ENCODE peak calls at places on chromosomes 6 and 20, in ten cellular contexts. One of them, this sample, is unnamed.

GRCh38 chr20:2900845-2901592 is 27.7 kb downstream of the PTPRA start:
- DNase-seq in sigmoid colon: no peak
- DNase-seq in Peyer's patch: no peak
- DNase-seq in A549: no peak
- DNase-seq in IMR-90: no peak
- DNase-seq in stomach: no peak
- DNase-seq in adrenal gland: no peak
- DNase-seq in tibial nerve: no peak
- DNase-seq in ovary: no peak
- DNase-seq in right lobe of liver: no peak
- DNase-seq in this sample: no peak

GRCh38 chr6:36656441-36656840 is 22.1 kb upstream of the CDKN1A start:
- DNase-seq in sigmoid colon: no peak
- DNase-seq in Peyer's patch: no peak
- DNase-seq in A549: no peak
- DNase-seq in IMR-90: no peak
- DNase-seq in stomach: no peak
- DNase-seq in adrenal gland: no peak
- DNase-seq in tibial nerve: no peak
- DNase-seq in ovary: no peak
- DNase-seq in right lobe of liver: no peak
- DNase-seq in this sample: no peak

GRCh38 chr6:158863646-158864045 is 44.5 kb upstream of the EZR start:
- DNase-seq in sigmoid colon: no peak
- DNase-seq in Peyer's patch: no peak
- DNase-seq in A549: no peak
- DNase-seq in IMR-90: peak; percentile 33
- DNase-seq in stomach: no peak
- DNase-seq in adrenal gland: no peak
- DNase-seq in tibial nerve: no peak
- DNase-seq in ovary: no peak
- DNase-seq in right lobe of liver: no peak
- DNase-seq in this sample: peak; percentile 29

GRCh38 chr6:111428803-111429202 is 54.2 kb downstream of the REV3L start:
- DNase-seq in sigmoid colon: no peak
- DNase-seq in Peyer's patch: no peak
- DNase-seq in A549: peak; percentile 11
- DNase-seq in IMR-90: no peak
- DNase-seq in stomach: no peak
- DNase-seq in adrenal gland: no peak
- DNase-seq in tibial nerve: no peak
- DNase-seq in ovary: no peak
- DNase-seq in right lobe of liver: no peak
- DNase-seq in this sample: no peak

GRCh38 chr6:63844287-63844686 is 208.7 kb downstream of the PHF3 start:
- DNase-seq in sigmoid colon: no peak
- DNase-seq in Peyer's patch: no peak
- DNase-seq in A549: no peak
- DNase-seq in IMR-90: peak; percentile 96
- DNase-seq in stomach: no peak
- DNase-seq in adrenal gland: no peak
- DNase-seq in tibial nerve: no peak
- DNase-seq in ovary: no peak
- DNase-seq in right lobe of liver: no peak
- DNase-seq in this sample: no peak

GRCh38 chr20:63624486-63624885 is 2.4 kb downstream of the GMEB2 start:
- DNase-seq in sigmoid colon: no peak
- DNase-seq in Peyer's patch: no peak
- DNase-seq in A549: peak; percentile 40
- DNase-seq in IMR-90: peak; percentile 49
- DNase-seq in stomach: no peak
- DNase-seq in adrenal gland: no peak
- DNase-seq in tibial nerve: no peak
- DNase-seq in ovary: no peak
- DNase-seq in right lobe of liver: no peak
- DNase-seq in this sample: no peak

GRCh38 chr6:168196385-168196860 is 117.4 kb upstream of the FRMD1 start:
- DNase-seq in sigmoid colon: no peak
- DNase-seq in Peyer's patch: peak; percentile 55
- DNase-seq in A549: peak; percentile 49
- DNase-seq in IMR-90: no peak
- DNase-seq in stomach: peak; percentile 77
- DNase-seq in adrenal gland: no peak
- DNase-seq in tibial nerve: no peak
- DNase-seq in ovary: no peak
- DNase-seq in right lobe of liver: peak; percentile 92
- DNase-seq in this sample: no peak

GRCh38 chr6:148464319-148465010 is 121.8 kb downstream of the SASH1 start:
- DNase-seq in sigmoid colon: peak; percentile 83
- DNase-seq in Peyer's patch: peak; percentile 56
- DNase-seq in A549: peak; percentile 53
- DNase-seq in IMR-90: peak; percentile 79
- DNase-seq in stomach: peak; percentile 60
- DNase-seq in adrenal gland: peak; percentile 51
- DNase-seq in tibial nerve: peak; percentile 94
- DNase-seq in ovary: peak; percentile 80
- DNase-seq in right lobe of liver: no peak
- DNase-seq in this sample: peak; percentile 95

GRCh38 chr6:34339971-34340370 is 52.5 kb downstream of the NUDT3 start:
- DNase-seq in sigmoid colon: no peak
- DNase-seq in Peyer's patch: no peak
- DNase-seq in A549: no peak
- DNase-seq in IMR-90: no peak
- DNase-seq in stomach: no peak
- DNase-seq in adrenal gland: no peak
- DNase-seq in tibial nerve: no peak
- DNase-seq in ovary: no peak
- DNase-seq in right lobe of liver: no peak
- DNase-seq in this sample: no peak

GRCh38 chr6:128152551-128152950 is 251.7 kb upstream of the THEMIS start:
- DNase-seq in sigmoid colon: no peak
- DNase-seq in Peyer's patch: no peak
- DNase-seq in A549: no peak
- DNase-seq in IMR-90: no peak
- DNase-seq in stomach: no peak
- DNase-seq in adrenal gland: no peak
- DNase-seq in tibial nerve: no peak
- DNase-seq in ovary: no peak
- DNase-seq in right lobe of liver: no peak
- DNase-seq in this sample: no peak

DNA sequence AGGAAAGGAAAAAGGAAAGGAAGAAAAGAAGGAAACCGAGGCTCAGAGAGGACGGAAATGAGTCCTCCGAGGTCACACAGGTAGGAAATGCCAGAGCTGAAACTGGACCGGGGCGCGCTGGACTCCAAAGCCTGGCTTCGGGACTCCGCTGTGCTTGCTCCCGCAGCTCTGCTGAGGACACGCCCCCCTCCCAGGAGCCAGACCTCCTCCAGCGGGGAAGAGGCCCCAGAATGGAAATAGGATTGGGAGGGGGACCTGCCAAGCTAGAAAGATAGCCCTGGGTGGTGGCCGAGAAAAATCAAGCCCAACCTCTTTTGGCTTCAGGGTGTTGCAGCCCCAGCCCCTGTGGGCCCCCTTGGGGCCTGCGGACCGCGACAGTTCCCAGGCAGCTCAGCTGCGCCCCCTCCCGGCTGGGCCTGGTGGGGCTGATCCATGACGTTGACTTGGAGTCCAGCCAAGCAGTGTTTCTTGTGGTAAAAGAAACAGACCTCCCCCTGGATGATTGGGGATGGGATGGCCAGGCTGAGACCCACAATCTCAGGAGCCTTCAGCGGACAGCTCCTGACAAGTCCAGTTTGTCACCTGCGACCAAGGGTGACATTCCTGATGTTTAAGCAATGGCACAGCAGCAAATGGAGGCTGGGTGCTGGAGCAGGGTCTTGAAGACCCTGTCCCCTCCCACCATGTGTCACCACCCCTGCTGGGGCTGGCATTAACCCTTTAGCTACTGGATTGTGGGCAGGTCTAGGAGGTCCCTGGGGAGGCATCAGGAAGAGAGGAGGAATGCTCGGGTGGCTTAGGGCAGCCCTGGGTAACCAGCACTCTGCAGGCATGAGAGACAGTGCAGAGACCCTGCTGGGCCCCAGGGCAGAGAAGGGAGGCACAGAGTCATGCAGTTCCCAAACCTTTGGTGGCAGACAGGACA is 55.4 kb downstream of the RIPOR3 start:
- DNase-seq in sigmoid colon: peak; percentile 84
- DNase-seq in Peyer's patch: peak; percentile 80
- DNase-seq in A549: peak; percentile 84
- DNase-seq in IMR-90: peak; percentile 49
- DNase-seq in stomach: peak; percentile 81
- DNase-seq in adrenal gland: peak; percentile 73
- DNase-seq in tibial nerve: peak; percentile 56
- DNase-seq in ovary: peak; percentile 69
- DNase-seq in right lobe of liver: peak; percentile 79
- DNase-seq in this sample: no peak
- H3K4me3 ChIP-seq in sigmoid colon: peak overlapping the region; percentile 2
- H3K4me3 ChIP-seq in Peyer's patch: no peak overlapping the region
- H3K4me3 ChIP-seq in A549: peak overlapping the region; percentile 37
- H3K4me3 ChIP-seq in IMR-90: peak overlapping the region; percentile 6
- H3K4me3 ChIP-seq in stomach: peak overlapping the region; percentile 26
- H3K4me3 ChIP-seq in adrenal gland: no peak overlapping the region
- H3K4me3 ChIP-seq in tibial nerve: no peak overlapping the region
- H3K4me3 ChIP-seq in ovary: no peak overlapping the region
- H3K4me3 ChIP-seq in right lobe of liver: peak overlapping the region; percentile 38
- H3K4me3 ChIP-seq in this sample: no peak overlapping the region

DNA sequence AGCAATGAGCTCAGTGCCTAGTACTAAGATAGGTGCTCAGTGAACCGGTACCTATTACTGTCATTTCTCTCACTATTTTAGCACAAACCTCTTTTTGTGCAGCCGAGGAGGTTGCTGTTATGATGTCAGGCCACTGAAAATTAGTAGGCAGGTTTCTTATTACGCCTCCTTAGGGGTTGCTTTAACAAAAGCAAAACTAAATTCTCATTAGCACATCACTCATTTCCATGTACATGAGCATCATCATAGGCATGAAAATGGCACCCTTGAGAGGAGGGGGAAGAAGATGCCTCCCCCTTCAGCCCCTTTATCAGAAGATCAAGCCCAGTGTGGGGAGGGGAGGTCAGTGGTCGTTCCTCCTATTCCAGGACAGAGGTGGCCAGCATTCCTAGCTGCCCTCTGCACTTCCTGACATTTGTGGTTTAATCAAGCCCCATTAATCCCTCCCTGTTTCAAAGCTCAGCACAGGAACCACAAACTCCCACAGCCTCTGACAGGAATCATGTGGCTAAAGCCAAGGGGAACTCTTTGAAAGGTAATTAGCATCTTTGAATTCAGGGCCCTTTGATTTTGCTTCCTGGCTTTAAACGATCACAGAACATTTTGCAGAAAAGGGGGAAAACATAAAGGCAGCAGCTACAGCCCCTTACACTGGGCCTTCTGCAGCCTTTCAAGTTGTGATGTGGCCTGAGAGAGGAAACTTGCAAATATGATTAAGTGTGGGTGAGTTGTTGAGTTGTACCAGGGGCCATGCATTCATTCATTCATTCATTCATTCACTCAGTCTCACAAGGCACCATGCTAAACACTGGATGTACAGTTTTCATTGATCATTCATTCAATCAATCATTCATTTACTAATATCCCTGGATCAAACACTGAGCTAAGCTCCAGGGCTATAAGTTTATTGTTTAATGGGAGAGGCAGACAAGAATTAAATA is 31.9 kb upstream of the PSMF1 start:
- DNase-seq in sigmoid colon: no peak
- DNase-seq in Peyer's patch: no peak
- DNase-seq in A549: no peak
- DNase-seq in IMR-90: no peak
- DNase-seq in stomach: no peak
- DNase-seq in adrenal gland: no peak
- DNase-seq in tibial nerve: no peak
- DNase-seq in ovary: no peak
- DNase-seq in right lobe of liver: no peak
- DNase-seq in this sample: no peak
- TF ChIP-seq POLR2A in sigmoid colon: no peak
- TF ChIP-seq POLR2A in Peyer's patch: no peak
- TF ChIP-seq POLR2A in A549: no peak
- TF ChIP-seq POLR2A in IMR-90: no peak
- TF ChIP-seq POLR2A in stomach: no peak
- TF ChIP-seq POLR2A in adrenal gland: no peak
- TF ChIP-seq POLR2A in tibial nerve: no peak
- TF ChIP-seq POLR2A in ovary: no peak
- TF ChIP-seq POLR2A in right lobe of liver: no peak
- TF ChIP-seq POLR2A in this sample: no peak

DNA sequence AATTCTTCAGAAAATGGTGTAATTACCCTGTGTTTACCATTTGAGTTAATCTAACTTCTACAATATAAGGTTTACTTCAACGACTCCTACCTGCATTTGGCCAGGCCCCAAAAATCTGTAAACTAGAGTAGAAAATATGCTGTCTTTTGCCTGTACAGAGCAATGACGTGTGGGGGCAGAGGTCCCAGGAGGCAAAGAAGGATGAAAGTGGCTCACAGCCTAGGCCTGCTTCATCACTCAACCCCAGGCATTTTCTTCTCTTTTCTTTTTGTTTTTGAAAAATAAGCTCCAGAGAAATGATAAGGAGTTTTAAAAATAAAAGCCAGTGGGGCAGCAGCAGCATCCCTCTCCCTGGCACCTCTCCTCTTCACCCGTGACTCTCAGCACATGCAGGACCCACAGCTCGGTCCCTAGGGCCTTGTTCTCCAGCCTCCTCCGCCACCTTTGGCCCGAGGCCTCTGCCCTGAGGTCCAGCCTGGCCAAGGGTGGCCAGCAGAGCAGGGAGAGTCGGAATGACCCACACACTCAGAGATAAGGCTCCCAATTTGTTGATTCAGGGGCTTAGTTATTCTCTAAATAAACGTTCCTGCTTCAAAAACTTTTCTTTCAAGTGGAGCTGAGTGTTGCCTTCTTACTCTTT is 310.3 kb upstream of the RNF24 start:
- DNase-seq in sigmoid colon: no peak
- DNase-seq in Peyer's patch: no peak
- DNase-seq in A549: no peak
- DNase-seq in IMR-90: no peak
- DNase-seq in stomach: no peak
- DNase-seq in adrenal gland: no peak
- DNase-seq in tibial nerve: no peak
- DNase-seq in ovary: no peak
- DNase-seq in right lobe of liver: no peak
- DNase-seq in this sample: no peak
- H3K4me3 ChIP-seq in sigmoid colon: no peak overlapping the region
- H3K4me3 ChIP-seq in Peyer's patch: no peak overlapping the region
- H3K4me3 ChIP-seq in A549: no peak overlapping the region
- H3K4me3 ChIP-seq in IMR-90: no peak overlapping the region
- H3K4me3 ChIP-seq in stomach: no peak overlapping the region
- H3K4me3 ChIP-seq in adrenal gland: no peak overlapping the region
- H3K4me3 ChIP-seq in tibial nerve: no peak overlapping the region
- H3K4me3 ChIP-seq in ovary: no peak overlapping the region
- H3K4me3 ChIP-seq in right lobe of liver: no peak overlapping the region
- H3K4me3 ChIP-seq in this sample: no peak overlapping the region

DNA sequence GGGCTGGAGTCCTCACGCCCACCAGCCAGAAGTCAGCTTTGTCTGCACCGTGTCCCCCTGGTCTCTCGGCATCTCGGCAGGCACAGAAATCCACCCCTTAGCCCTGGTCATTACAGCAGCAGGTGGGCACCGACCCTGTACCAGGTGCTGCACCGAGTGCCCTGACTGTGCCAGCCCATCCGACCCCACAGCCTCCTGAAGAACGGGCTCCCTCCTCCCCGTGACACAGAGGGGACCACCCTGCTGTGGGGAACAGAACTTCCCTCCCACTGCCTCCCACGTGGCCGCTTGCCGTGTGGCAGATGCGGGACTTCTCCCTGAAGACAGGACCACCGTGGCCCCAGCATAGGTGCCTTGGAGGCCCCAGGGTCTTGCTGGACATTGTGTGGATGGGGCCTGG is 161.2 kb downstream of the TAF4 start:
- DNase-seq in sigmoid colon: no peak
- DNase-seq in Peyer's patch: no peak
- DNase-seq in A549: no peak
- DNase-seq in IMR-90: no peak
- DNase-seq in stomach: no peak
- DNase-seq in adrenal gland: no peak
- DNase-seq in tibial nerve: no peak
- DNase-seq in ovary: no peak
- DNase-seq in right lobe of liver: no peak
- DNase-seq in this sample: no peak
- TF ChIP-seq POLR2A in sigmoid colon: no peak
- TF ChIP-seq POLR2A in Peyer's patch: no peak
- TF ChIP-seq POLR2A in A549: no peak
- TF ChIP-seq POLR2A in IMR-90: no peak
- TF ChIP-seq POLR2A in stomach: no peak
- TF ChIP-seq POLR2A in adrenal gland: no peak
- TF ChIP-seq POLR2A in tibial nerve: no peak
- TF ChIP-seq POLR2A in ovary: no peak
- TF ChIP-seq POLR2A in right lobe of liver: no peak
- TF ChIP-seq POLR2A in this sample: no peak

This sample was measured in lower leg skin.